ENCODE peak calls at places on chromosomes 5 and 9, in six cellular contexts. M is AG04450, C is heart right ventricle, S is aorta, Q is hippocampal formation, G is HT-29. Y is an unnamed sample.

GRCh38 chr5:118953652-118954005 is 34.7 kb downstream of the DTWD2 start:
- DNase-seq in G (no peak), C (no peak), M (no peak), Q (no peak), S (no peak), Y (no peak)

GRCh38 chr5:171697591-171698102 is 88.0 kb upstream of the SMIM23 start:
- DNase-seq in C (no peak), M (no peak), Q (no peak), S (no peak), G (no peak), Y (no peak)

GRCh38 chr9:129415954-129416651 is 204.8 kb downstream of the C9orf50 start:
- DNase-seq in G (no peak), S (no peak), M (no peak), Q (no peak), C (peak; percentile 15), Y (no peak)

GRCh38 chr9:121556580-121556979 is 56.9 kb upstream of the GGTA1 start:
- DNase-seq in S (no peak), M (peak; percentile 88), C (no peak), Q (no peak), G (no peak), Y (no peak)

GRCh38 chr5:40716000-40716399 is 36.3 kb downstream of the PTGER4 start:
- DNase-seq in G (peak; percentile 45), C (no peak), Q (no peak), S (no peak), M (no peak), Y (peak; percentile 69)

GRCh38 chr9:69919461-69920061 is 98.9 kb downstream of the CFAP95 start:
- DNase-seq in S (no peak), Q (no peak), M (peak; percentile 24), G (peak; percentile 68), C (no peak), Y (peak; percentile 56)

GRCh38 chr5:58366461-58366860 is 93.4 kb downstream of the PLK2 start:
- DNase-seq in G (peak; percentile 26), C (no peak), Q (no peak), S (no peak), M (no peak), Y (no peak)

GRCh38 chr9:25677301-25678146 is 720 bp downstream of the TUSC1 start:
- DNase-seq in Q (peak; percentile 77), G (peak; percentile 77), M (no peak), S (peak; percentile 96), C (peak; percentile 89), Y (peak; percentile 77)

GRCh38 chr5:124735169-124735858 is 11.1 kb downstream of the ZNF608 start:
- DNase-seq in C (peak; percentile 26), Q (peak; percentile 34), S (no peak), M (no peak), G (no peak), Y (no peak)

GRCh38 chr9:86481466-86481865 is 127.3 kb upstream of the TUT7 start:
- DNase-seq in M (no peak), S (no peak), Q (no peak), G (no peak), C (no peak), Y (no peak)

GRCh38 chr9:127910613-127911205 is 6.1 kb downstream of the ST6GALNAC4 start:
- DNase-seq in M (no peak), C (no peak), Q (no peak), S (no peak), G (peak; percentile 72), Y (no peak)

GRCh38 chr9:22079873-22080341 is 70.8 kb upstream of the CDKN2B start:
- DNase-seq in M (peak; percentile 43), C (no peak), G (no peak), Q (no peak), S (no peak), Y (peak; percentile 42)

GRCh38 chr9:123686131-123686848 is 243.6 kb downstream of the DENND1A start:
- DNase-seq in S (no peak), M (no peak), G (peak; percentile 36), C (no peak), Q (no peak), Y (no peak)

GRCh38 chr5:143413964-143414669 is 10.6 kb upstream of the NR3C1 start:
- DNase-seq in M (no peak), S (no peak), G (no peak), C (peak; percentile 17), Q (no peak), Y (no peak)

GRCh38 chr5:175558801-175559480 is 80.6 kb downstream of the SFXN1 start:
- DNase-seq in C (no peak), M (no peak), S (no peak), Q (no peak), G (no peak), Y (no peak)

GRCh38 chr9:128139621-128140020 is 9.6 kb upstream of the LCN2 start:
- DNase-seq in G (no peak), Q (no peak), M (no peak), S (no peak), C (peak; percentile 2), Y (no peak)

GRCh38 chr5:26833596-26833995 is 204.8 kb downstream of the CDH9 start:
- DNase-seq in S (no peak), C (no peak), Q (no peak), M (no peak), G (no peak), Y (peak; percentile 57)

GRCh38 chr9:87664153-87665060 is 61.5 kb upstream of the CTSL start:
- DNase-seq in Q (no peak), M (no peak), C (no peak), S (no peak), G (no peak), Y (no peak)

GRCh38 chr9:134350416-134350994 is 24.2 kb downstream of the RXRA start:
- DNase-seq in Q (no peak), S (no peak), M (no peak), C (no peak), G (no peak), Y (no peak)

GRCh38 chr5:125485003-125485641 is 738.7 kb upstream of the ZNF608 start:
- DNase-seq in Q (peak; percentile 51), S (no peak), M (peak; percentile 94), C (no peak), G (peak; percentile 87), Y (peak; percentile 66)

GRCh38 chr9:137223078-137224040 is 1.3 kb upstream of the RNF208 start:
- DNase-seq in M (peak; percentile 96), S (peak; percentile 98), G (peak; percentile 98), Q (peak; percentile 97), C (peak; percentile 96), Y (peak; percentile 97)

GRCh38 chr5:64180661-64181343 is 15.2 kb downstream of the RNF180 start:
- DNase-seq in Q (no peak), M (no peak), G (no peak), C (no peak), S (no peak), Y (no peak)

GRCh38 chr5:86768699-86769202 is 151.0 kb downstream of the COX7C start:
- DNase-seq in S (no peak), G (no peak), Q (no peak), C (no peak), M (no peak), Y (no peak)

GRCh38 chr5:180849827-180850226 is 11.2 kb downstream of the ZFP62 start:
- DNase-seq in C (no peak), Q (no peak), M (no peak), S (no peak), G (no peak), Y (no peak)

GRCh38 chr5:168827636-168828035 is 248.5 kb upstream of the PANK3 start:
- DNase-seq in Q (no peak), G (no peak), C (no peak), M (no peak), S (no peak), Y (no peak)

GRCh38 chr9:71308454-71308853 is 187.0 kb upstream of the TRPM3 start:
- DNase-seq in G (no peak), Q (no peak), C (no peak), M (no peak), S (no peak), Y (no peak)

GRCh38 chr5:81424728-81425127 is 30.8 kb upstream of the ACOT12 start:
- DNase-seq in M (peak; percentile 21), G (no peak), C (no peak), S (no peak), Q (no peak), Y (no peak)

GRCh38 chr5:132011561-132012384 is at the start of gene ACSL6:
- DNase-seq in S (peak; percentile 82), C (peak; percentile 51), G (no peak), M (no peak), Q (peak; percentile 18), Y (no peak)

GRCh38 chr5:29994519-29994918 is 1199.0 kb upstream of the CDH6 start:
- DNase-seq in G (no peak), S (no peak), M (no peak), Q (no peak), C (no peak), Y (no peak)

GRCh38 chr5:59712836-59713487 is 180.6 kb downstream of the PDE4D start:
- DNase-seq in C (no peak), M (no peak), S (no peak), G (no peak), Q (no peak), Y (no peak)

GRCh38 chr9:36332006-36332405 is 68.1 kb downstream of the RNF38 start:
- DNase-seq in G (no peak), C (no peak), Q (no peak), S (no peak), M (no peak), Y (no peak)